ENCODE peak calls at places on chromosomes 3 and 15, in ten cellular contexts. G is AG09309, R is fibroblast of the aortic adventitia, C is left ventricle myocardium inferior, N is dorsolateral prefrontal cortex, J is GM23338, M is fibroblast of lung, W is PC-9, Z is sigmoid colon, D is H1. B is an unnamed sample.
A peak's percentile ranks its signal among the peaks of the same experiment; 100 is the strongest.

GRCh38 chr3:32972482-32973146 is 21.2 kb downstream of the CCR4 start:
- DNase-seq in G (no peak), R (no peak), C (no peak), N (no peak), J (no peak), M (no peak), W (no peak), Z (no peak), D (no peak), B (no peak)

GRCh38 chr3:176789281-176789705 is 408.0 kb downstream of the TBL1XR1 start:
- DNase-seq in G (no peak), R (no peak), C (no peak), N (no peak), J (no peak), M (no peak), W (peak; percentile 67), Z (no peak), D (no peak), B (no peak)

GRCh38 chr3:143332046-143332445 is 212.5 kb downstream of the CHST2 start:
- DNase-seq in G (no peak), R (peak; percentile 40), C (no peak), N (no peak), J (no peak), M (no peak), W (no peak), Z (no peak), D (no peak), B (no peak)

GRCh38 chr15:41512078-41512394 is 1.6 kb downstream of the LTK start:
- DNase-seq in G (no peak), R (no peak), C (no peak), N (no peak), J (peak; percentile 35), M (no peak), W (no peak), Z (no peak), D (no peak), B (peak; percentile 48)

GRCh38 chr15:99453646-99454045 is 112.1 kb upstream of the MEF2A start:
- DNase-seq in G (no peak), R (no peak), C (no peak), N (no peak), J (no peak), M (no peak), W (no peak), Z (peak; percentile 40), D (no peak), B (peak; percentile 12)

GRCh38 chr3:141441381-141442365 is 45.2 kb upstream of the RASA2 start:
- DNase-seq in G (no peak), R (peak; percentile 95), C (peak; percentile 71), N (peak; percentile 30), J (peak; percentile 82), M (peak; percentile 91), W (peak; percentile 51), Z (no peak), D (no peak), B (peak; percentile 76)

GRCh38 chr3:110293660-110294059 is 778.0 kb upstream of the NECTIN3 start:
- DNase-seq in G (no peak), R (no peak), C (no peak), N (no peak), J (no peak), M (no peak), W (no peak), Z (no peak), D (no peak), B (no peak)

GRCh38 chr15:77107531-77108355 is 36.8 kb upstream of the TSPAN3 start:
- DNase-seq in G (no peak), R (peak; percentile 63), C (peak; percentile 37), N (peak; percentile 49), J (peak; percentile 85), M (peak; percentile 68), W (no peak), Z (peak; percentile 72), D (peak; percentile 38), B (no peak)

GRCh38 chr3:20038679-20039078 is 1.6 kb upstream of the KAT2B start:
- DNase-seq in G (no peak), R (no peak), C (no peak), N (no peak), J (no peak), M (no peak), W (no peak), Z (no peak), D (no peak), B (no peak)

GRCh38 chr15:99015677-99016568 is 8.3 kb upstream of the PGPEP1L start:
- DNase-seq in G (no peak), R (no peak), C (no peak), N (no peak), J (peak; percentile 57), M (peak; percentile 2), W (peak; percentile 52), Z (no peak), D (no peak), B (no peak)

GRCh38 chr15:70127288-70127746 is 29.6 kb upstream of the TLE3 start:
- DNase-seq in G (no peak), R (no peak), C (peak; percentile 55), N (no peak), J (no peak), M (no peak), W (peak; percentile 86), Z (peak; percentile 78), D (no peak), B (peak; percentile 78)

GRCh38 chr15:98391131-98391530 is 257.2 kb upstream of the IGF1R start:
- DNase-seq in G (no peak), R (no peak), C (no peak), N (no peak), J (no peak), M (no peak), W (no peak), Z (no peak), D (no peak), B (no peak)

GRCh38 chr3:69972672-69973071 is 26.9 kb upstream of the SAMMSON start:
- DNase-seq in G (no peak), R (no peak), C (no peak), N (no peak), J (no peak), M (no peak), W (no peak), Z (no peak), D (no peak), B (no peak)

GRCh38 chr3:12884104-12884742 is 42.9 kb upstream of the RPL32 start:
- DNase-seq in G (no peak), R (peak; percentile 16), C (peak; percentile 55), N (peak; percentile 80), J (no peak), M (peak; percentile 24), W (no peak), Z (peak; percentile 90), D (no peak), B (no peak)

GRCh38 chr3:129727707-129728106 is 121.2 kb upstream of the PLXND1 start:
- DNase-seq in G (no peak), R (peak; percentile 20), C (no peak), N (no peak), J (no peak), M (peak; percentile 75), W (no peak), Z (no peak), D (no peak), B (no peak)

GRCh38 chr15:101608182-101608581 is 44.0 kb downstream of the TM2D3 start:
- DNase-seq in G (no peak), R (no peak), C (no peak), N (no peak), J (no peak), M (no peak), W (no peak), Z (no peak), D (no peak), B (no peak)

GRCh38 chr15:63907521-63907920 is 73.8 kb upstream of the HERC1 start:
- DNase-seq in G (no peak), R (no peak), C (no peak), N (no peak), J (no peak), M (no peak), W (no peak), Z (no peak), D (no peak), B (no peak)

GRCh38 chr3:58210761-58211477 is at the start of gene DNASE1L3:
- DNase-seq in G (no peak), R (peak; percentile 69), C (no peak), N (no peak), J (no peak), M (no peak), W (no peak), Z (no peak), D (no peak), B (no peak)

GRCh38 chr15:75641176-75641498 is 1.1 kb upstream of the IMP3 start:
- DNase-seq in G (no peak), R (no peak), C (no peak), N (no peak), J (no peak), M (no peak), W (no peak), Z (no peak), D (no peak), B (no peak)
- TF ChIP-seq CTCF in G (no peak), R (no peak), C (no peak), N (no peak), J (no peak), M (no peak), W (no peak), Z (no peak), D (no peak), B (no peak)

GRCh38 chr15:39181348-39181747 is 399.5 kb upstream of the THBS1 start:
- DNase-seq in G (peak; percentile 53), R (peak; percentile 30), C (no peak), N (no peak), J (no peak), M (no peak), W (no peak), Z (no peak), D (no peak), B (no peak)
- TF ChIP-seq CTCF in G (no peak), R (no peak), C (no peak), N (no peak), J (no peak), M (no peak), W (no peak), Z (no peak), D (no peak), B (no peak)

DNA sequence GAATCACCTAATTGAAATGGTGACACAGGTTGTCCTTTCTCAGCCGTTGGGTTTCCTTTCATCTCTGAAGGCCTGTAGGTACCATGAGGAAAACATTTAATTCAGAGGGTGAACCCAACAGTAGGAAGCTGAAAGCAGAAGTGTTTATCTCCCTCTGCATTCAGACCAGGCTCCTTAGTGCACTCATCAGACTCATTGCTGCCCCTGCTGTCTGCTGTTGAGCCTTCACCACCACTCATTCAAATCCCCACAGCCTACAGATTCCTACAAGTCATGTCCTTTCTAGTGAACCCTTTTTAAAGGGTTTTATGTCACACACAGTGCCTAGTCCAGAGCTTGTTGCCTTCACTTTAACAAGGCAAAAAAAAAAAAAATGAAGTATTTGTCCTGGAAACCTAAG is 13.4 kb downstream of the WDR48 start:
- DNase-seq in G (no peak), R (peak; percentile 39), C (no peak), N (no peak), J (peak; percentile 80), M (peak; percentile 13), W (no peak), Z (no peak), D (peak; percentile 33), B (no peak)
- TF ChIP-seq CTCF in G (peak; percentile 56), R (peak; percentile 61), C (peak; percentile 39), N (peak; percentile 35), J (peak; percentile 51), M (peak; percentile 55), W (no peak), Z (no peak), D (peak; percentile 61), B (no peak)

GRCh38 chr15:74050835-74051234 is 31.5 kb downstream of the GOLGA6A start:
- DNase-seq in G (no peak), R (no peak), C (no peak), N (no peak), J (no peak), M (no peak), W (no peak), Z (no peak), D (no peak), B (peak; percentile 48)
- TF ChIP-seq CTCF in G (no peak), R (no peak), C (no peak), N (no peak), J (no peak), M (no peak), W (no peak), Z (no peak), D (no peak), B (no peak)

B was measured in heart left ventricle.